ENCODE peak calls at places on chromosomes 1 and 21, in seven cellular contexts. One of them, this sample, is unnamed. For H3K27me3, the result is how much of the 10 kb centered on the place peaks cover.

GRCh38 chr21:40015818-40016217 is 148.6 kb downstream of the PCP4 start:
- DNase-seq in psoas muscle: no peak
- DNase-seq in small intestine: no peak
- DNase-seq in DND-41: no peak
- DNase-seq in bronchial epithelial cell: no peak
- DNase-seq in mammary epithelial cell: no peak
- DNase-seq in right cardiac atrium: no peak
- DNase-seq in this sample: no peak

GRCh38 chr1:37926061-37926924 is 20.6 kb downstream of the INPP5B start:
- DNase-seq in psoas muscle: no peak
- DNase-seq in small intestine: no peak
- DNase-seq in DND-41: no peak
- DNase-seq in bronchial epithelial cell: no peak
- DNase-seq in mammary epithelial cell: no peak
- DNase-seq in right cardiac atrium: no peak
- DNase-seq in this sample: no peak

GRCh38 chr1:152026895-152027294 is 9.9 kb downstream of the S100A11 start:
- DNase-seq in psoas muscle: no peak
- DNase-seq in small intestine: no peak
- DNase-seq in DND-41: no peak
- DNase-seq in bronchial epithelial cell: no peak
- DNase-seq in mammary epithelial cell: no peak
- DNase-seq in right cardiac atrium: no peak
- DNase-seq in this sample: no peak

GRCh38 chr1:177913762-177914540 is 55.9 kb downstream of the SEC16B start:
- DNase-seq in psoas muscle: no peak
- DNase-seq in small intestine: peak
- DNase-seq in DND-41: peak
- DNase-seq in bronchial epithelial cell: peak
- DNase-seq in mammary epithelial cell: peak
- DNase-seq in right cardiac atrium: no peak
- DNase-seq in this sample: no peak

GRCh38 chr1:147177611-147178370 is 5.5 kb upstream of the PRKAB2 start:
- DNase-seq in psoas muscle: no peak
- DNase-seq in small intestine: peak
- DNase-seq in DND-41: no peak
- DNase-seq in bronchial epithelial cell: peak
- DNase-seq in mammary epithelial cell: no peak
- DNase-seq in right cardiac atrium: peak
- DNase-seq in this sample: peak

GRCh38 chr1:83583351-83584014 is 415.4 kb downstream of the TTLL7 start:
- DNase-seq in psoas muscle: no peak
- DNase-seq in small intestine: peak
- DNase-seq in DND-41: no peak
- DNase-seq in bronchial epithelial cell: peak
- DNase-seq in mammary epithelial cell: no peak
- DNase-seq in right cardiac atrium: no peak
- DNase-seq in this sample: no peak

GRCh38 chr1:10904396-10905358 is 107.8 kb upstream of the TARDBP start:
- DNase-seq in psoas muscle: no peak
- DNase-seq in small intestine: no peak
- DNase-seq in DND-41: peak
- DNase-seq in bronchial epithelial cell: no peak
- DNase-seq in mammary epithelial cell: no peak
- DNase-seq in right cardiac atrium: no peak
- DNase-seq in this sample: no peak

GRCh38 chr21:16908087-16908486 is 604.8 kb upstream of the CXADR start:
- DNase-seq in psoas muscle: no peak
- DNase-seq in small intestine: no peak
- DNase-seq in DND-41: no peak
- DNase-seq in bronchial epithelial cell: peak
- DNase-seq in mammary epithelial cell: peak
- DNase-seq in right cardiac atrium: no peak
- DNase-seq in this sample: no peak

GRCh38 chr1:117284408-117285215 is 73.9 kb upstream of the VTCN1 start:
- DNase-seq in psoas muscle: no peak
- DNase-seq in small intestine: peak
- DNase-seq in DND-41: no peak
- DNase-seq in bronchial epithelial cell: peak
- DNase-seq in mammary epithelial cell: peak
- DNase-seq in right cardiac atrium: no peak
- DNase-seq in this sample: no peak

GRCh38 chr1:158646465-158646864 is 40.0 kb downstream of the SPTA1 start:
- DNase-seq in psoas muscle: no peak
- DNase-seq in small intestine: no peak
- DNase-seq in DND-41: no peak
- DNase-seq in bronchial epithelial cell: no peak
- DNase-seq in mammary epithelial cell: no peak
- DNase-seq in right cardiac atrium: no peak
- DNase-seq in this sample: no peak

GRCh38 chr1:64574301-64574700 is 104.4 kb downstream of the CACHD1 start:
- DNase-seq in psoas muscle: no peak
- DNase-seq in small intestine: no peak
- DNase-seq in DND-41: no peak
- DNase-seq in bronchial epithelial cell: peak
- DNase-seq in mammary epithelial cell: peak
- DNase-seq in right cardiac atrium: no peak
- DNase-seq in this sample: no peak

GRCh38 chr1:22976461-22977243 is 4.0 kb upstream of the LACTBL1 start:
- DNase-seq in psoas muscle: peak
- DNase-seq in small intestine: peak
- DNase-seq in DND-41: peak
- DNase-seq in bronchial epithelial cell: peak
- DNase-seq in mammary epithelial cell: peak
- DNase-seq in right cardiac atrium: peak
- DNase-seq in this sample: peak

GRCh38 chr1:66304128-66304527 is 229.8 kb upstream of the SGIP1 start:
- DNase-seq in psoas muscle: no peak
- DNase-seq in small intestine: no peak
- DNase-seq in DND-41: no peak
- DNase-seq in bronchial epithelial cell: no peak
- DNase-seq in mammary epithelial cell: no peak
- DNase-seq in right cardiac atrium: no peak
- DNase-seq in this sample: no peak

GRCh38 chr1:206655471-206655882 is 20.1 kb downstream of the DYRK3 start:
- DNase-seq in psoas muscle: no peak
- DNase-seq in small intestine: no peak
- DNase-seq in DND-41: no peak
- DNase-seq in bronchial epithelial cell: no peak
- DNase-seq in mammary epithelial cell: no peak
- DNase-seq in right cardiac atrium: no peak
- DNase-seq in this sample: peak

GRCh38 chr1:22861764-22862440 is 110.8 kb downstream of the LACTBL1 start:
- DNase-seq in psoas muscle: no peak
- DNase-seq in small intestine: peak
- DNase-seq in DND-41: no peak
- DNase-seq in bronchial epithelial cell: peak
- DNase-seq in mammary epithelial cell: peak
- DNase-seq in right cardiac atrium: peak
- DNase-seq in this sample: no peak

GRCh38 chr1:234139966-234140365 is 233.3 kb upstream of the COA6 start:
- DNase-seq in psoas muscle: no peak
- DNase-seq in small intestine: no peak
- DNase-seq in DND-41: no peak
- DNase-seq in bronchial epithelial cell: peak
- DNase-seq in mammary epithelial cell: peak
- DNase-seq in right cardiac atrium: no peak
- DNase-seq in this sample: no peak

GRCh38 chr21:16004121-16004520 is 274.3 kb downstream of the USP25 start:
- DNase-seq in psoas muscle: no peak
- DNase-seq in small intestine: no peak
- DNase-seq in DND-41: no peak
- DNase-seq in bronchial epithelial cell: no peak
- DNase-seq in mammary epithelial cell: no peak
- DNase-seq in right cardiac atrium: no peak
- DNase-seq in this sample: no peak

GRCh38 chr1:9653195-9653782 is 1.8 kb downstream of the PIK3CD start:
- DNase-seq in psoas muscle: no peak
- DNase-seq in small intestine: no peak
- DNase-seq in DND-41: no peak
- DNase-seq in bronchial epithelial cell: no peak
- DNase-seq in mammary epithelial cell: no peak
- DNase-seq in right cardiac atrium: no peak
- DNase-seq in this sample: no peak
- H3K4me3 ChIP-seq in psoas muscle: peak
- H3K4me3 ChIP-seq in small intestine: no peak
- H3K4me3 ChIP-seq in DND-41: peak
- H3K4me3 ChIP-seq in bronchial epithelial cell: no peak
- H3K4me3 ChIP-seq in mammary epithelial cell: no peak
- H3K4me3 ChIP-seq in right cardiac atrium: no peak
- H3K4me3 ChIP-seq in this sample: peak

GRCh38 chr1:245209658-245210415 is 55.1 kb downstream of the KIF26B start:
- DNase-seq in psoas muscle: no peak
- DNase-seq in small intestine: no peak
- DNase-seq in DND-41: peak
- DNase-seq in bronchial epithelial cell: no peak
- DNase-seq in mammary epithelial cell: no peak
- DNase-seq in right cardiac atrium: no peak
- DNase-seq in this sample: no peak
- H3K27me3 ChIP-seq in psoas muscle: under half
- H3K27me3 ChIP-seq in small intestine: under half
- H3K27me3 ChIP-seq in DND-41: under half
- H3K27me3 ChIP-seq in bronchial epithelial cell: under half
- H3K27me3 ChIP-seq in mammary epithelial cell: under half
- H3K27me3 ChIP-seq in right cardiac atrium: under half
- H3K27me3 ChIP-seq in this sample: under half

GRCh38 chr1:40390857-40391256 is 17.3 kb downstream of the SMAP2 start:
- DNase-seq in psoas muscle: no peak
- DNase-seq in small intestine: no peak
- DNase-seq in DND-41: no peak
- DNase-seq in bronchial epithelial cell: no peak
- DNase-seq in mammary epithelial cell: no peak
- DNase-seq in right cardiac atrium: no peak
- DNase-seq in this sample: no peak
- H3K4me3 ChIP-seq in psoas muscle: no peak
- H3K4me3 ChIP-seq in small intestine: no peak
- H3K4me3 ChIP-seq in DND-41: no peak
- H3K4me3 ChIP-seq in bronchial epithelial cell: no peak
- H3K4me3 ChIP-seq in mammary epithelial cell: no peak
- H3K4me3 ChIP-seq in right cardiac atrium: no peak
- H3K4me3 ChIP-seq in this sample: no peak

DNA sequence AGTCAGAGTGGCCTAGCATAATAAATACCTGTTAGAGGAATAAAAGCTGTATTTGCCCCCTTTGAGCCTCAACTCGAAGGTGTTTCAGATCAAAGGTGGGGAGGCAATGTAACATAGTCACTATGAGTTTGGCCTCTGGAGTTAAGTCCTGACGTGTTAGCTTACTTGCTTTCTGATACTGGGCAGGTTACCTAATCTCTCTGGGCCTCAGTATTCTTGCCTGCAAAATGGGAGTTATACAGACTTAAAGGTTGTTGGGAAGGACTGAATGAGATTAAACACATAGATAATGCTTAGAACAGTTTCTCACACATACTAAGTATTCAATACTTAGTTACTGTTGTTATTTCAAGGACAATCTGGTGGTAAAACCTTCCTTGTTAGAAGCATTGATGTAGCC is 15.5 kb downstream of the RNF220 start:
- DNase-seq in psoas muscle: no peak
- DNase-seq in small intestine: no peak
- DNase-seq in DND-41: no peak
- DNase-seq in bronchial epithelial cell: no peak
- DNase-seq in mammary epithelial cell: no peak
- DNase-seq in right cardiac atrium: no peak
- DNase-seq in this sample: no peak
- H3K27me3 ChIP-seq in psoas muscle: under half
- H3K27me3 ChIP-seq in small intestine: under half
- H3K27me3 ChIP-seq in DND-41: under half
- H3K27me3 ChIP-seq in bronchial epithelial cell: under half
- H3K27me3 ChIP-seq in mammary epithelial cell: under half
- H3K27me3 ChIP-seq in right cardiac atrium: under half
- H3K27me3 ChIP-seq in this sample: half or more

DNA sequence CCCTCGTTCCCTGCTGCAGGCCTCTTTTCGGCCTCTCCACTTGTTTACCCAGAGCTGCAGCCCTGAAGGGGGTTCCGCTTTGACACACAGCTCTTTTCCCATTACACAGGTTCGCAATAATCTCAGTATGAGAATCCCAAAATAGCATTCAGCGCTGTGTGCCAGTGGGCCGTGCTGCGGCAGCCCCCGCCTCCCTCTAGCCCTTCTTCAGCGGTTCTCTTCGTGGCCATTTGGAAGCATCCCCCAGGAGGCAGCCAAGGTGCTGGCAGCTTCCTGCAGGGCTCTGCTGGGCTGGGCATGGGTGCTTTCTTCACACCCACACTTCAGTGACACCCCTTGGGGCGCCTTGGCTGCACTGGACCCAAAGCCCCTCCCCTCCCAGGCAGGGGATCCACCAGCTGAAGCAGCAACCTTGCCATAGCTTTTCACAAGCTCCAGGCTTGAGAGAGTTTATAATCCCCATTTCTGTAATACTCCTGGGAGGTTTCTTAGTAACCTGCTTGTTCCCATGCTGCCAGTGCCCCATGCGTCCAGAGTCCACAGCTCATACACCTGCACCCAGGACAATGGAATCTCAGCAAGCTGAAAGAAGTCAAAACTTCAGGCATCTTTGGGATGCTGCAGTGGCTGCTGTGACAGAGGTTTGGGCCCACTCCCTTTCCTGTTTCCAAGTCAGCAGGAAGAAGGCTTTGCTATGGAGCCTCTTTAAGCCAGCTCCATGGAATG is 8.1 kb downstream of the NCF2 start:
- DNase-seq in psoas muscle: no peak
- DNase-seq in small intestine: peak
- DNase-seq in DND-41: no peak
- DNase-seq in bronchial epithelial cell: no peak
- DNase-seq in mammary epithelial cell: no peak
- DNase-seq in right cardiac atrium: no peak
- DNase-seq in this sample: no peak
- H3K4me3 ChIP-seq in psoas muscle: no peak
- H3K4me3 ChIP-seq in small intestine: no peak
- H3K4me3 ChIP-seq in DND-41: no peak
- H3K4me3 ChIP-seq in bronchial epithelial cell: no peak
- H3K4me3 ChIP-seq in mammary epithelial cell: no peak
- H3K4me3 ChIP-seq in right cardiac atrium: no peak
- H3K4me3 ChIP-seq in this sample: no peak

GRCh38 chr1:93340090-93340489 is 5.6 kb upstream of the DR1 start:
- DNase-seq in psoas muscle: no peak
- DNase-seq in small intestine: no peak
- DNase-seq in DND-41: no peak
- DNase-seq in bronchial epithelial cell: no peak
- DNase-seq in mammary epithelial cell: no peak
- DNase-seq in right cardiac atrium: no peak
- DNase-seq in this sample: no peak

GRCh38 chr1:93344886-93345632 is 648 bp upstream of the DR1 start:
- DNase-seq in psoas muscle: no peak
- DNase-seq in small intestine: no peak
- DNase-seq in DND-41: no peak
- DNase-seq in bronchial epithelial cell: peak
- DNase-seq in mammary epithelial cell: no peak
- DNase-seq in right cardiac atrium: no peak
- DNase-seq in this sample: no peak

GRCh38 chr1:93338426-93338825 is 7.3 kb upstream of the DR1 start:
- DNase-seq in psoas muscle: no peak
- DNase-seq in small intestine: no peak
- DNase-seq in DND-41: no peak
- DNase-seq in bronchial epithelial cell: peak
- DNase-seq in mammary epithelial cell: peak
- DNase-seq in right cardiac atrium: no peak
- DNase-seq in this sample: no peak

GRCh38 chr1:93344484-93344883 is 1.2 kb upstream of the DR1 start:
- DNase-seq in psoas muscle: no peak
- DNase-seq in small intestine: no peak
- DNase-seq in DND-41: no peak
- DNase-seq in bronchial epithelial cell: no peak
- DNase-seq in mammary epithelial cell: no peak
- DNase-seq in right cardiac atrium: no peak
- DNase-seq in this sample: no peak

GRCh38 chr1:93339171-93339697 is 6.5 kb upstream of the DR1 start:
- DNase-seq in psoas muscle: no peak
- DNase-seq in small intestine: no peak
- DNase-seq in DND-41: no peak
- DNase-seq in bronchial epithelial cell: peak
- DNase-seq in mammary epithelial cell: no peak
- DNase-seq in right cardiac atrium: no peak
- DNase-seq in this sample: no peak
- H3K27me3 ChIP-seq in psoas muscle: under half
- H3K27me3 ChIP-seq in small intestine: under half
- H3K27me3 ChIP-seq in DND-41: under half
- H3K27me3 ChIP-seq in bronchial epithelial cell: under half
- H3K27me3 ChIP-seq in mammary epithelial cell: under half
- H3K27me3 ChIP-seq in right cardiac atrium: under half
- H3K27me3 ChIP-seq in this sample: under half